ENCODE peak calls at places on chromosomes 13 and 19, in ten cellular contexts. One of them, this sample, is unnamed.

GRCh38 chr13:96552523-96552922 is 441.8 kb downstream of the OXGR1 start:
- DNase-seq in GM20000: no peak
- DNase-seq in CD14-positive monocyte: no peak
- DNase-seq in activated CD8-positive, alpha-beta T cell treated with anti-CD3 and anti-CD28 coated beads for 36 hours: no peak
- DNase-seq in fibroblast of lung: no peak
- DNase-seq in gastrocnemius medialis: no peak
- DNase-seq in glutamatergic neuron: no peak
- DNase-seq in OCI-LY7: no peak
- DNase-seq in IMR-90: no peak
- DNase-seq in BJ: no peak
- DNase-seq in this sample: no peak

GRCh38 chr19:18399008-18399407 is 1.6 kb upstream of the LRRC25 start:
- DNase-seq in CD14-positive monocyte: peak
- DNase-seq in BJ: no peak
- DNase-seq in IMR-90: peak
- DNase-seq in gastrocnemius medialis: no peak
- DNase-seq in glutamatergic neuron: no peak
- DNase-seq in activated CD8-positive, alpha-beta T cell treated with anti-CD3 and anti-CD28 coated beads for 36 hours: no peak
- DNase-seq in fibroblast of lung: peak
- DNase-seq in OCI-LY7: no peak
- DNase-seq in GM20000: no peak
- DNase-seq in this sample: peak

GRCh38 chr13:113598081-113598410 is 13.5 kb downstream of the TFDP1 start:
- DNase-seq in BJ: no peak
- DNase-seq in OCI-LY7: no peak
- DNase-seq in GM20000: no peak
- DNase-seq in gastrocnemius medialis: no peak
- DNase-seq in CD14-positive monocyte: no peak
- DNase-seq in IMR-90: no peak
- DNase-seq in fibroblast of lung: no peak
- DNase-seq in glutamatergic neuron: no peak
- DNase-seq in activated CD8-positive, alpha-beta T cell treated with anti-CD3 and anti-CD28 coated beads for 36 hours: no peak
- DNase-seq in this sample: no peak

GRCh38 chr13:110298566-110299321 is 8.2 kb downstream of the COL4A1 start:
- DNase-seq in gastrocnemius medialis: no peak
- DNase-seq in IMR-90: no peak
- DNase-seq in glutamatergic neuron: no peak
- DNase-seq in BJ: no peak
- DNase-seq in fibroblast of lung: no peak
- DNase-seq in activated CD8-positive, alpha-beta T cell treated with anti-CD3 and anti-CD28 coated beads for 36 hours: peak
- DNase-seq in OCI-LY7: no peak
- DNase-seq in CD14-positive monocyte: no peak
- DNase-seq in GM20000: no peak
- DNase-seq in this sample: no peak

GRCh38 chr13:24693862-24694471 is 13.8 kb downstream of the ATP12A start:
- DNase-seq in gastrocnemius medialis: no peak
- DNase-seq in CD14-positive monocyte: no peak
- DNase-seq in IMR-90: peak
- DNase-seq in fibroblast of lung: peak
- DNase-seq in GM20000: peak
- DNase-seq in OCI-LY7: peak
- DNase-seq in glutamatergic neuron: peak
- DNase-seq in BJ: no peak
- DNase-seq in activated CD8-positive, alpha-beta T cell treated with anti-CD3 and anti-CD28 coated beads for 36 hours: peak
- DNase-seq in this sample: peak

GRCh38 chr19:39154626-39155100 is 29.1 kb downstream of the PAK4 start:
- DNase-seq in IMR-90: no peak
- DNase-seq in gastrocnemius medialis: no peak
- DNase-seq in CD14-positive monocyte: no peak
- DNase-seq in GM20000: no peak
- DNase-seq in OCI-LY7: no peak
- DNase-seq in glutamatergic neuron: no peak
- DNase-seq in BJ: no peak
- DNase-seq in activated CD8-positive, alpha-beta T cell treated with anti-CD3 and anti-CD28 coated beads for 36 hours: no peak
- DNase-seq in fibroblast of lung: no peak
- DNase-seq in this sample: no peak

GRCh38 chr19:17687857-17688784 is at the start of gene UNC13A:
- DNase-seq in BJ: no peak
- DNase-seq in IMR-90: peak
- DNase-seq in activated CD8-positive, alpha-beta T cell treated with anti-CD3 and anti-CD28 coated beads for 36 hours: peak
- DNase-seq in GM20000: peak
- DNase-seq in gastrocnemius medialis: no peak
- DNase-seq in fibroblast of lung: peak
- DNase-seq in OCI-LY7: no peak
- DNase-seq in CD14-positive monocyte: no peak
- DNase-seq in glutamatergic neuron: peak
- DNase-seq in this sample: no peak

GRCh38 chr13:27148900-27149299 is 22.7 kb downstream of the USP12 start:
- DNase-seq in glutamatergic neuron: no peak
- DNase-seq in CD14-positive monocyte: no peak
- DNase-seq in GM20000: no peak
- DNase-seq in IMR-90: no peak
- DNase-seq in BJ: no peak
- DNase-seq in gastrocnemius medialis: no peak
- DNase-seq in activated CD8-positive, alpha-beta T cell treated with anti-CD3 and anti-CD28 coated beads for 36 hours: peak
- DNase-seq in fibroblast of lung: no peak
- DNase-seq in OCI-LY7: no peak
- DNase-seq in this sample: no peak

GRCh38 chr13:76471486-76471885 is 414.7 kb downstream of the KCTD12 start:
- DNase-seq in gastrocnemius medialis: no peak
- DNase-seq in CD14-positive monocyte: no peak
- DNase-seq in OCI-LY7: no peak
- DNase-seq in BJ: no peak
- DNase-seq in GM20000: no peak
- DNase-seq in activated CD8-positive, alpha-beta T cell treated with anti-CD3 and anti-CD28 coated beads for 36 hours: no peak
- DNase-seq in fibroblast of lung: no peak
- DNase-seq in glutamatergic neuron: no peak
- DNase-seq in IMR-90: no peak
- DNase-seq in this sample: no peak

GRCh38 chr13:79455331-79455730 is 25.6 kb upstream of the NDFIP2 start:
- DNase-seq in CD14-positive monocyte: no peak
- DNase-seq in gastrocnemius medialis: no peak
- DNase-seq in activated CD8-positive, alpha-beta T cell treated with anti-CD3 and anti-CD28 coated beads for 36 hours: no peak
- DNase-seq in IMR-90: peak
- DNase-seq in fibroblast of lung: peak
- DNase-seq in glutamatergic neuron: no peak
- DNase-seq in GM20000: no peak
- DNase-seq in BJ: no peak
- DNase-seq in OCI-LY7: no peak
- DNase-seq in this sample: peak

GRCh38 chr13:110533771-110534670 is 27.5 kb downstream of the RAB20 start:
- DNase-seq in gastrocnemius medialis: no peak
- DNase-seq in BJ: no peak
- DNase-seq in OCI-LY7: no peak
- DNase-seq in GM20000: no peak
- DNase-seq in fibroblast of lung: no peak
- DNase-seq in activated CD8-positive, alpha-beta T cell treated with anti-CD3 and anti-CD28 coated beads for 36 hours: no peak
- DNase-seq in CD14-positive monocyte: no peak
- DNase-seq in glutamatergic neuron: no peak
- DNase-seq in IMR-90: no peak
- DNase-seq in this sample: no peak

GRCh38 chr19:36483653-36484052 is 5.7 kb downstream of the ZNF566 start:
- DNase-seq in BJ: no peak
- DNase-seq in activated CD8-positive, alpha-beta T cell treated with anti-CD3 and anti-CD28 coated beads for 36 hours: no peak
- DNase-seq in GM20000: no peak
- DNase-seq in IMR-90: no peak
- DNase-seq in gastrocnemius medialis: no peak
- DNase-seq in fibroblast of lung: no peak
- DNase-seq in OCI-LY7: no peak
- DNase-seq in glutamatergic neuron: no peak
- DNase-seq in CD14-positive monocyte: no peak
- DNase-seq in this sample: no peak

GRCh38 chr19:36488118-36488815 is 1.1 kb downstream of the ZNF566 start:
- DNase-seq in fibroblast of lung: peak
- DNase-seq in BJ: no peak
- DNase-seq in GM20000: no peak
- DNase-seq in IMR-90: peak
- DNase-seq in activated CD8-positive, alpha-beta T cell treated with anti-CD3 and anti-CD28 coated beads for 36 hours: no peak
- DNase-seq in gastrocnemius medialis: no peak
- DNase-seq in glutamatergic neuron: no peak
- DNase-seq in OCI-LY7: peak
- DNase-seq in CD14-positive monocyte: no peak
- DNase-seq in this sample: peak

GRCh38 chr19:36489920-36490415 is 607 bp upstream of the ZNF566 start:
- DNase-seq in fibroblast of lung: peak
- DNase-seq in activated CD8-positive, alpha-beta T cell treated with anti-CD3 and anti-CD28 coated beads for 36 hours: peak
- DNase-seq in glutamatergic neuron: peak
- DNase-seq in gastrocnemius medialis: no peak
- DNase-seq in BJ: no peak
- DNase-seq in OCI-LY7: peak
- DNase-seq in GM20000: peak
- DNase-seq in IMR-90: peak
- DNase-seq in CD14-positive monocyte: no peak
- DNase-seq in this sample: peak

GRCh38 chr19:36489139-36489919 is at the start of gene ZNF566:
- DNase-seq in gastrocnemius medialis: peak
- DNase-seq in glutamatergic neuron: peak
- DNase-seq in BJ: peak
- DNase-seq in OCI-LY7: peak
- DNase-seq in IMR-90: peak
- DNase-seq in CD14-positive monocyte: peak
- DNase-seq in GM20000: peak
- DNase-seq in activated CD8-positive, alpha-beta T cell treated with anti-CD3 and anti-CD28 coated beads for 36 hours: peak
- DNase-seq in fibroblast of lung: peak
- DNase-seq in this sample: peak

DNA sequence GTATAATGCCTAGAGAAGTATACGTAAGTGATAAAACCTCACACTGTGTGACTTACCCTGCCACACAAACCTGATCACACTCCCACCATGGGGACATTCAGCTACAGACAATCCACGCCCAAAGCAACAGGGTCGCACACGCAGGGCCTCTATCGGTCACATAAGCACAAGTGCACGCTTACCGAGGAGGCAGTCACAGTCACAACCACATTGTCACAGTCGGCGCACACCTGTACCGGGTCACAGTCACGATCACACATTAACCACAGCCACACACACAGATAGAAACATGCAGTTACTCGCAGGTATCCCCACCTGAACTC is 584 bp downstream of the ZNF566 start:
- DNase-seq in BJ: no peak
- DNase-seq in fibroblast of lung: no peak
- DNase-seq in gastrocnemius medialis: no peak
- DNase-seq in CD14-positive monocyte: no peak
- DNase-seq in glutamatergic neuron: peak
- DNase-seq in GM20000: peak
- DNase-seq in OCI-LY7: peak
- DNase-seq in activated CD8-positive, alpha-beta T cell treated with anti-CD3 and anti-CD28 coated beads for 36 hours: peak
- DNase-seq in IMR-90: no peak
- DNase-seq in this sample: no peak
- TF ChIP-seq CTCF in BJ: no peak
- TF ChIP-seq CTCF in fibroblast of lung: no peak
- TF ChIP-seq CTCF in gastrocnemius medialis: no peak
- TF ChIP-seq CTCF in CD14-positive monocyte: no peak
- TF ChIP-seq CTCF in glutamatergic neuron: no peak
- TF ChIP-seq CTCF in GM20000: no peak
- TF ChIP-seq CTCF in OCI-LY7: peak
- TF ChIP-seq CTCF in activated CD8-positive, alpha-beta T cell treated with anti-CD3 and anti-CD28 coated beads for 36 hours: no peak
- TF ChIP-seq CTCF in IMR-90: no peak
- TF ChIP-seq CTCF in this sample: peak

GRCh38 chr19:5880604-5881078 is 10.3 kb upstream of the FUT5 start:
- DNase-seq in CD14-positive monocyte: no peak
- DNase-seq in GM20000: no peak
- DNase-seq in fibroblast of lung: peak
- DNase-seq in glutamatergic neuron: no peak
- DNase-seq in OCI-LY7: no peak
- DNase-seq in gastrocnemius medialis: peak
- DNase-seq in IMR-90: peak
- DNase-seq in activated CD8-positive, alpha-beta T cell treated with anti-CD3 and anti-CD28 coated beads for 36 hours: no peak
- DNase-seq in BJ: no peak
- DNase-seq in this sample: peak
- TF ChIP-seq CTCF in CD14-positive monocyte: no peak
- TF ChIP-seq CTCF in GM20000: no peak
- TF ChIP-seq CTCF in fibroblast of lung: no peak
- TF ChIP-seq CTCF in glutamatergic neuron: no peak
- TF ChIP-seq CTCF in OCI-LY7: no peak
- TF ChIP-seq CTCF in gastrocnemius medialis: no peak
- TF ChIP-seq CTCF in IMR-90: no peak
- TF ChIP-seq CTCF in activated CD8-positive, alpha-beta T cell treated with anti-CD3 and anti-CD28 coated beads for 36 hours: no peak
- TF ChIP-seq CTCF in BJ: no peak
- TF ChIP-seq CTCF in this sample: no peak

DNA sequence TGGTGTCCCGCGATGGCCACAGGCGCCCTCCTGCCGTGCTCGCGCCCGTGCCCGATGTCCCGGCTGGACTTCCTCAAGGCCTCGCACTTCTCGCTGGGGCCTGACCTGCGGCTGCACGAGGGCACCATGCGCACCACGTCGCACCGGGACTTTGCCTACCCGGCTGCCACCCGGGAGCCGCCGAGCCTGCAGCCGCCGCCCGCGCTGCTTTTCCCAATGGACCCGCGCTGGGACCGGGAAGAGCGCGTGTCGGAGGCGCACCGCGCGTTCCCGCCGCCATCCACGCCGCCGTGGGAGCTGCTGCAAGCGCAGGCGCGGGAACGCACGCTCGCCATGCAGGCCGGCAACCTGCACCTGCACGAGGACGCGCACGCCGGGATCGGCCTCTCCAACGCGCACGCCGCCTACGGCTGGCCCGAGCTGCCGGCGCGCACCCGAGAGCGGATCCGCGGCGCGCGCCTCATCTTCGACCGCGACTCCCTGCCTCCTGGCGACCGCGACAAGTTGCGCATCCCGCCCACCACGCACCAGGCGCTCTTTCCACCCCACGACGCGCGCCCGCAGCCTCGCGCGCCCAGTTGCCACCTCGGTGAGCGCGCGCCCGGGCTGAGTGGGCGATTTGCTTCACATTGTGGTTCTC is 12.1 kb upstream of the PEX11G start:
- DNase-seq in OCI-LY7: no peak
- DNase-seq in CD14-positive monocyte: no peak
- DNase-seq in glutamatergic neuron: peak
- DNase-seq in IMR-90: peak
- DNase-seq in fibroblast of lung: peak
- DNase-seq in BJ: no peak
- DNase-seq in GM20000: peak
- DNase-seq in activated CD8-positive, alpha-beta T cell treated with anti-CD3 and anti-CD28 coated beads for 36 hours: peak
- DNase-seq in gastrocnemius medialis: no peak
- DNase-seq in this sample: no peak
- TF ChIP-seq CTCF in OCI-LY7: no peak
- TF ChIP-seq CTCF in CD14-positive monocyte: no peak
- TF ChIP-seq CTCF in glutamatergic neuron: peak
- TF ChIP-seq CTCF in IMR-90: no peak
- TF ChIP-seq CTCF in fibroblast of lung: no peak
- TF ChIP-seq CTCF in BJ: no peak
- TF ChIP-seq CTCF in GM20000: no peak
- TF ChIP-seq CTCF in activated CD8-positive, alpha-beta T cell treated with anti-CD3 and anti-CD28 coated beads for 36 hours: no peak
- TF ChIP-seq CTCF in gastrocnemius medialis: no peak
- TF ChIP-seq CTCF in this sample: no peak

DNA sequence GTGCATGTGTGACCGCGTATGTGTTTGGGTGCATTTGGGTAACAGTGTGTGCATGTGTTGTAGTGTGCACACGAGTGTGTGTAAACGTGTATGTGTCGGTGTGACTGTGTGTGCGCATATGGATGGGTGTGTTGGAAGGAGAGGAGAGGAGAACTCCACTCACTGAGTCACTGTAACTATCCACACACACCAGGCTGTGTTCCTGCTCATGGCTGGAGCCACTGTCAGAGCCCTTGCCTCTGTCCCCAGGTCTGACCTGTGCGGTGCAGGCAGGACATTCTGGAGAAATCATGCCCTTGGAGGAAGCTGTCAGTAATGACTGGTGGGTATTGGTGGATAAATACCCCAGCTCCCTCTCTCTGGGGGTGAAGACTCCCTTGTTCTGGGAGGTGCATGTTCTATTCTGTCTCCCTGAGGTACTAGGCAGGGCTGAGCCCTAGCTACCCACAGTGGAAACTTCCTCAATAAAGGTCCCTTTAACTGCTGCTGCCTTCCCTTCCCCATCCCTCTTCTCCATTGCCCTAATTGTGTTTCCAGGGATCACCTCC is 48.4 kb downstream of the CYP4F22 start:
- DNase-seq in fibroblast of lung: no peak
- DNase-seq in activated CD8-positive, alpha-beta T cell treated with anti-CD3 and anti-CD28 coated beads for 36 hours: no peak
- DNase-seq in gastrocnemius medialis: no peak
- DNase-seq in glutamatergic neuron: no peak
- DNase-seq in GM20000: no peak
- DNase-seq in CD14-positive monocyte: no peak
- DNase-seq in OCI-LY7: no peak
- DNase-seq in IMR-90: no peak
- DNase-seq in BJ: no peak
- DNase-seq in this sample: no peak
- TF ChIP-seq CTCF in fibroblast of lung: no peak
- TF ChIP-seq CTCF in activated CD8-positive, alpha-beta T cell treated with anti-CD3 and anti-CD28 coated beads for 36 hours: no peak
- TF ChIP-seq CTCF in gastrocnemius medialis: no peak
- TF ChIP-seq CTCF in glutamatergic neuron: no peak
- TF ChIP-seq CTCF in GM20000: no peak
- TF ChIP-seq CTCF in CD14-positive monocyte: peak
- TF ChIP-seq CTCF in OCI-LY7: no peak
- TF ChIP-seq CTCF in IMR-90: no peak
- TF ChIP-seq CTCF in BJ: no peak
- TF ChIP-seq CTCF in this sample: peak

This sample was measured in HFFc6.